ENCODE peak calls at places on chromosomes 11 and 22, in nine cellular contexts. Y is transverse colon; J is SJSA1; N is cardiac muscle cell; I is CD8-positive, alpha-beta T cell; A is upper lobe of right lung; S is fibroblast of lung; H is body of pancreas; X is A549. Q is an unnamed sample.

GRCh38 chr11:78567209-78567608 is 7.5 kb downstream of the NARS2 start:
- DNase-seq in X (no peak), Y (no peak), S (peak), J (no peak), N (peak), A (no peak), H (no peak), I (no peak), Q (no peak)

GRCh38 chr11:84608788-84609309 is 1018.3 kb downstream of the DLG2 start:
- DNase-seq in X (no peak), N (no peak), H (peak), I (no peak), Y (no peak), J (no peak), A (no peak), S (no peak), Q (no peak)

GRCh38 chr22:19068784-19069271 is 53.4 kb downstream of the DGCR2 start:
- DNase-seq in Y (no peak), H (no peak), I (no peak), S (no peak), X (no peak), J (no peak), A (no peak), N (no peak), Q (no peak)

GRCh38 chr11:66849501-66850234 is 6.4 kb downstream of the RCE1 start:
- DNase-seq in X (no peak), H (no peak), J (no peak), I (no peak), S (no peak), N (no peak), Y (no peak), A (no peak), Q (no peak)

GRCh38 chr11:132556316-132556715 is 976.0 kb downstream of the OPCML start:
- DNase-seq in N (no peak), I (no peak), X (no peak), A (no peak), S (no peak), J (no peak), H (no peak), Y (no peak), Q (no peak)

GRCh38 chr11:96228472-96228871 is 114.5 kb downstream of the MAML2 start:
- DNase-seq in J (peak), H (peak), I (no peak), A (no peak), N (peak), S (peak), Y (peak), X (no peak), Q (peak)

GRCh38 chr11:76051937-76052336 is 154.4 kb downstream of the WNT11 start:
- DNase-seq in X (no peak), I (no peak), S (no peak), N (no peak), H (no peak), J (no peak), A (no peak), Y (no peak), Q (no peak)

GRCh38 chr11:78290293-78291176 is 101.8 kb downstream of the USP35 start:
- DNase-seq in Y (no peak), N (peak), X (no peak), H (peak), A (no peak), S (no peak), I (no peak), J (no peak), Q (peak)

GRCh38 chr22:24247564-24248344 is 2.9 kb upstream of the GGT5 start:
- DNase-seq in J (peak), S (peak), Y (peak), X (peak), N (peak), A (peak), I (peak), H (peak), Q (peak)

GRCh38 chr11:73729594-73730206 is 31.2 kb downstream of the RAB6A start:
- DNase-seq in H (peak), N (no peak), X (peak), A (no peak), J (no peak), I (no peak), S (no peak), Y (no peak), Q (no peak)

GRCh38 chr11:62171261-62171723 is 18.7 kb upstream of the SCGB1D1 start:
- DNase-seq in H (peak), J (peak), A (no peak), Y (peak), N (peak), S (peak), I (peak), X (peak), Q (peak)

GRCh38 chr11:113908107-113908506 is 3.5 kb downstream of the HTR3B start:
- DNase-seq in X (no peak), S (no peak), Y (no peak), J (no peak), I (no peak), A (no peak), H (no peak), N (no peak), Q (no peak)

GRCh38 chr11:72306186-72306585 is 62.2 kb upstream of the PHOX2A start:
- DNase-seq in Y (no peak), H (no peak), N (peak), I (no peak), J (no peak), S (peak), X (no peak), A (no peak), Q (no peak)

GRCh38 chr11:36452987-36453386 is 57.1 kb downstream of the TRAF6 start:
- DNase-seq in N (peak), S (no peak), X (no peak), J (peak), Y (no peak), I (no peak), H (no peak), A (no peak), Q (no peak)

GRCh38 chr22:20093437-20093836 is 13.4 kb downstream of the DGCR8 start:
- DNase-seq in H (peak), I (no peak), N (no peak), X (no peak), Y (no peak), S (no peak), A (peak), J (no peak), Q (no peak)

GRCh38 chr11:115256326-115257197 is 247.7 kb downstream of the CADM1 start:
- DNase-seq in J (no peak), N (no peak), I (no peak), A (no peak), X (no peak), S (no peak), H (no peak), Y (peak), Q (no peak)

GRCh38 chr22:31662668-31663037 is 638 bp upstream of the PISD start:
- DNase-seq in Y (no peak), I (no peak), X (no peak), H (no peak), J (no peak), A (no peak), S (no peak), N (no peak), Q (no peak)
- H3K27ac ChIP-seq in Y (peak), I (peak), X (peak), H (peak), J (no peak), A (peak), S (no peak), N (no peak), Q (peak)

GRCh38 chr11:133966924-133967598 is 10.3 kb upstream of the IGSF9B start:
- DNase-seq in H (peak), I (peak), X (peak), A (no peak), Y (peak), S (no peak), J (no peak), N (peak), Q (no peak)

GRCh38 chr11:133966147-133966546 is 9.4 kb upstream of the IGSF9B start:
- DNase-seq in J (no peak), Y (no peak), I (no peak), A (no peak), S (no peak), H (no peak), X (no peak), N (no peak), Q (no peak)

GRCh38 chr11:133964946-133965632 is 8.3 kb upstream of the IGSF9B start:
- DNase-seq in Y (no peak), H (no peak), I (no peak), S (peak), A (no peak), X (no peak), N (peak), J (no peak), Q (no peak)

GRCh38 chr11:133961890-133962289 is 5.1 kb upstream of the IGSF9B start:
- DNase-seq in J (no peak), Y (no peak), X (no peak), S (no peak), I (no peak), N (no peak), A (no peak), H (no peak), Q (no peak)

DNA sequence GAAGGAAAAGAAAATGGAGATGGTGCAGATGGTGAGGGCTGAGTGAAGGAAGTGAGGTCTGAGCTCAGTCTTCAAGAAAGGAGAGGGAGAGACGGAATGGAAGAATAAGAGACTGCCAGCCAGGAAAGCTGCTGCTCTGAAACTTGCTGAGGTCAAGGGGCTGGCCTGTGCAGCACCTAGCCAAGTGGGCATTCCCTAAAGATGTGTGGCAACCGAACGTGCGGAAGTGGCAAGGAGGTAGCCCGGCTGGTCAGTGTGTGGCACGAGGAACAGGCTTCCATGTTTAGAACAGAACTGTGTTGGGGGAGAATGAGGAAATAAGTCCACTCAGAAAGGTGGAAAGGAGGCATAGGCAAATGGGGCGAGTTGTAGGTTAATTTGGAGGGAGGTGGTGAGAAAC is 7.6 kb upstream of the IGSF9B start:
- DNase-seq in N (no peak), Y (no peak), I (no peak), J (no peak), X (no peak), S (no peak), H (no peak), A (no peak), Q (no peak)
- H3K27ac ChIP-seq in N (no peak), Y (no peak), I (no peak), J (no peak), X (no peak), S (no peak), H (no peak), A (no peak), Q (no peak)

GRCh38 chr11:117071344-117071787 is 26.9 kb downstream of the SIK3 start:
- DNase-seq in Y (peak), I (no peak), X (no peak), A (no peak), H (peak), J (peak), S (peak), N (peak), Q (no peak)
- H3K27ac ChIP-seq in Y (peak), I (no peak), X (peak), A (no peak), H (no peak), J (peak), S (no peak), N (peak), Q (no peak)

DNA sequence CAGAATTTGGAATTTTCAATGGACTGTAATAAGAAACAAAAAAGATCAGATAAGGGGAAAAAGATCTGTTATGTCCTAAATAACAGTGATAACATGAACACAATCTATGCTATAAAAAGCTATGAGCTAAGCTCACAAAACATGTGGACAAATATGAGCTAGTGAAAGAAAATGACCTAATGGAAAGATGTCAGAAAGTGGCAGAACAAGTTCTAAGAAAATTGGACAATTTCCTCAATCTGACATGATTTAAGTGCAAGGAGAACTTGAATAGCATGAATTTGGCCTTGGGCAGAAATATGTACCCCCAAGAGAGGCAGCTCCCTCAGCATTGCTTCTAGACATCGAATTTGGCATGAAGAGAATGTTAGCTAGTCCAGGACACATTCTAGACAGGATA is 212.0 kb upstream of the PGR start:
- DNase-seq in N (no peak), S (no peak), A (no peak), X (no peak), I (no peak), Y (no peak), J (no peak), H (no peak), Q (no peak)
- H3K27ac ChIP-seq in N (no peak), S (no peak), A (no peak), X (no peak), I (no peak), Y (no peak), J (no peak), H (no peak), Q (no peak)

GRCh38 chr22:39955675-39956074 is 4.5 kb upstream of the TMA7B start:
- DNase-seq in X (no peak), J (no peak), S (no peak), H (no peak), N (peak), Y (no peak), I (no peak), A (no peak), Q (no peak)
- H3K27ac ChIP-seq in X (no peak), J (no peak), S (no peak), H (no peak), N (no peak), Y (no peak), I (no peak), A (no peak), Q (no peak)

GRCh38 chr22:29689201-29689871 is 30.5 kb upstream of the CABP7 start:
- DNase-seq in J (no peak), I (no peak), H (no peak), S (no peak), X (no peak), Y (no peak), N (no peak), A (no peak), Q (no peak)
- H3K27ac ChIP-seq in J (no peak), I (no peak), H (no peak), S (no peak), X (no peak), Y (no peak), N (peak), A (no peak), Q (no peak)

DNA sequence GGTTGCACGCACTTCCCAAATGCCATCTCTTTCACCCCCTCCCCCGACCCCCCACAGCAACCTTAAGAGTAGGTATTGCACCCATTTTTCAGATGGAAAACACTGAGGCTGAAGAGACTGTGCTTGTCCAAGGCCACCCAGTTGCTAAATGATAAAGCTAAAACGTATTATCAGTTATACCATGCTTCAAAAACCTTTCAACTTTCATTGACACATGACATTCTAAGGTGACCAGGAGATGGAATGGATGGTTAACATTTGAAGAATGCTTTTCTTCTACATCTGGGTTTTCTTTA is 4.0 kb downstream of the TIMP3 start:
- DNase-seq in A (no peak), H (no peak), J (no peak), I (no peak), S (no peak), X (no peak), N (no peak), Y (no peak), Q (no peak)
- H3K27ac ChIP-seq in A (peak), H (no peak), J (no peak), I (no peak), S (no peak), X (no peak), N (no peak), Y (peak), Q (no peak)

Q was measured in epithelial cell of prostate.